ENCODE peak calls at places on chromosome 17, in four cellular contexts. Q is COR-L47, L is nephron progenitor cell, H is stromal cell of bone marrow. F is an unnamed sample.

GRCh38 chr17:75808905-75809621 is 24.5 kb downstream of the UNK start:
- DNase-seq in Q (no peak), L (no peak), H (peak), F (no peak)

GRCh38 chr17:17107891-17108680 is 65.8 kb downstream of the MPRIP start:
- DNase-seq in Q (no peak), L (no peak), H (no peak), F (no peak)

GRCh38 chr17:80151333-80151732 is 4.4 kb upstream of the EIF4A3 start:
- DNase-seq in Q (no peak), L (no peak), H (peak), F (no peak)

GRCh38 chr17:51461578-51462004 is 201.2 kb downstream of the UTP18 start:
- DNase-seq in Q (peak), L (peak), H (peak), F (peak)

GRCh38 chr17:33233855-33234228 is 59.3 kb downstream of the ASIC2 start:
- DNase-seq in Q (no peak), L (no peak), H (no peak), F (peak)

GRCh38 chr17:73156166-73156840 is 8.5 kb upstream of the SSTR2 start:
- DNase-seq in Q (no peak), L (peak), H (peak), F (peak)

GRCh38 chr17:40025991-40026815 is 11.0 kb downstream of the CSF3 start:
- DNase-seq in Q (no peak), L (no peak), H (no peak), F (peak)

GRCh38 chr17:46878055-46878454 is 26.7 kb downstream of the WNT9B start:
- DNase-seq in Q (no peak), L (no peak), H (no peak), F (no peak)

GRCh38 chr17:75271955-75272847 is 1.2 kb upstream of the MIF4GD start:
- DNase-seq in Q (no peak), L (no peak), H (peak), F (no peak)

GRCh38 chr17:42792545-42792944 is 6.0 kb downstream of the COA3 start:
- DNase-seq in Q (no peak), L (no peak), H (no peak), F (no peak)

GRCh38 chr17:38429476-38430100 is 1.3 kb downstream of the ARHGAP23 start:
- DNase-seq in Q (no peak), L (no peak), H (no peak), F (no peak)

GRCh38 chr17:59435238-59435637 is 103.8 kb downstream of the YPEL2 start:
- DNase-seq in Q (no peak), L (no peak), H (peak), F (no peak)

GRCh38 chr17:55735784-55736405 is 13.2 kb upstream of the TMEM100 start:
- DNase-seq in Q (peak), L (peak), H (no peak), F (no peak)

GRCh38 chr17:511001-511690 is 158.5 kb upstream of the RPH3AL start:
- DNase-seq in Q (no peak), L (no peak), H (peak), F (no peak)

GRCh38 chr17:82400830-82401229 is 17.3 kb upstream of the HEXD start:
- DNase-seq in Q (no peak), L (no peak), H (no peak), F (peak)

GRCh38 chr17:33389506-33390141 is 96.5 kb upstream of the ASIC2 start:
- DNase-seq in Q (no peak), L (no peak), H (no peak), F (no peak)

GRCh38 chr17:32191306-32191705 is 49.0 kb downstream of the RHOT1 start:
- DNase-seq in Q (no peak), L (no peak), H (peak), F (no peak)

GRCh38 chr17:66302761-66303626 is 581 bp downstream of the PRKCA start:
- DNase-seq in Q (peak), L (peak), H (peak), F (peak)

GRCh38 chr17:5329784-5330557 is 47.9 kb downstream of the RABEP1 start:
- DNase-seq in Q (no peak), L (no peak), H (no peak), F (no peak)

GRCh38 chr17:8556074-8556473 is 74.5 kb downstream of the MYH10 start:
- DNase-seq in Q (no peak), L (no peak), H (no peak), F (no peak)

GRCh38 chr17:1298616-1299015 is 19.2 kb downstream of the TRARG1 start:
- DNase-seq in Q (no peak), L (peak), H (no peak), F (peak)